ENCODE peak calls at places on chromosomes 12 and 14, in eight cellular contexts. C is left ventricle myocardium inferior; W is NCI-H510A treated with DMSO at 0.1 percent for 48 hours; G is cardiac muscle cell; D is SW 1271; P is stomach; Y is stimulated activated CD8-positive, alpha-beta memory T cell treated with anti-CD3 and anti-CD28 coated beads, Interleukin-15, amount 100 ng/mL, for 1 hour; E is osteoblast. T is an unnamed sample.

GRCh38 chr14:35556548-35556947 is 22.6 kb downstream of the INSM2 start:
- DNase-seq in C (no peak), W (no peak), G (no peak), D (no peak), P (no peak), Y (no peak), E (no peak), T (peak)

GRCh38 chr12:111396726-111397445 is 8.8 kb upstream of the SH2B3 start:
- DNase-seq in C (peak), W (peak), G (peak), D (peak), P (peak), Y (peak), E (peak), T (peak)

GRCh38 chr12:49762468-49762847 is 21.1 kb downstream of the TMBIM6 start:
- DNase-seq in C (no peak), W (no peak), G (no peak), D (no peak), P (no peak), Y (no peak), E (no peak), T (no peak)

GRCh38 chr12:117986705-117987469 is 18.1 kb upstream of the KSR2 start:
- DNase-seq in C (no peak), W (no peak), G (no peak), D (peak), P (no peak), Y (no peak), E (peak), T (no peak)

GRCh38 chr12:41013921-41014642 is 174.0 kb upstream of the PDZRN4 start:
- DNase-seq in C (no peak), W (no peak), G (peak), D (no peak), P (no peak), Y (no peak), E (no peak), T (no peak)

GRCh38 chr12:57210461-57210860 is 6.1 kb upstream of the NXPH4 start:
- DNase-seq in C (no peak), W (no peak), G (no peak), D (no peak), P (no peak), Y (no peak), E (no peak), T (no peak)

GRCh38 chr12:29709641-29710040 is 74.1 kb downstream of the TMTC1 start:
- DNase-seq in C (no peak), W (no peak), G (no peak), D (no peak), P (no peak), Y (no peak), E (no peak), T (no peak)

GRCh38 chr12:75658826-75659823 is 147.7 kb upstream of the KRR1 start:
- DNase-seq in C (no peak), W (no peak), G (peak), D (peak), P (no peak), Y (no peak), E (peak), T (no peak)

GRCh38 chr12:124543052-124543590 is 24.3 kb downstream of the NCOR2 start:
- DNase-seq in C (no peak), W (peak), G (peak), D (peak), P (no peak), Y (no peak), E (peak), T (peak)

GRCh38 chr12:138898-139534 is 72.4 kb downstream of the IQSEC3 start:
- DNase-seq in C (peak), W (no peak), G (peak), D (no peak), P (no peak), Y (no peak), E (no peak), T (no peak)

GRCh38 chr12:47020211-47020821 is 59.1 kb upstream of the PCED1B start:
- DNase-seq in C (no peak), W (no peak), G (no peak), D (no peak), P (no peak), Y (no peak), E (no peak), T (no peak)

GRCh38 chr12:8950702-8951478 is 1.4 kb upstream of the M6PR start:
- DNase-seq in C (no peak), W (no peak), G (no peak), D (no peak), P (no peak), Y (no peak), E (no peak), T (no peak)

GRCh38 chr12:5201554-5202243 is 158.0 kb downstream of the KCNA5 start:
- DNase-seq in C (peak), W (peak), G (no peak), D (peak), P (no peak), Y (no peak), E (no peak), T (peak)

GRCh38 chr12:109818900-109819500 is 14.2 kb downstream of the TRPV4 start:
- DNase-seq in C (no peak), W (no peak), G (peak), D (peak), P (no peak), Y (no peak), E (peak), T (no peak)

GRCh38 chr12:47277972-47278448 is 198.3 kb upstream of the AMIGO2 start:
- DNase-seq in C (no peak), W (no peak), G (peak), D (peak), P (no peak), Y (no peak), E (peak), T (no peak)

GRCh38 chr14:66008631-66009030 is 477.5 kb upstream of the CCDC196 start:
- DNase-seq in C (no peak), W (no peak), G (no peak), D (no peak), P (no peak), Y (no peak), E (no peak), T (no peak)

GRCh38 chr14:93543766-93544165 is 113.0 kb downstream of the UNC79 start:
- DNase-seq in C (no peak), W (no peak), G (peak), D (peak), P (no peak), Y (no peak), E (no peak), T (peak)

GRCh38 chr12:53424626-53425514 is 1.2 kb downstream of the AMHR2 start:
- DNase-seq in C (no peak), W (no peak), G (peak), D (no peak), P (no peak), Y (no peak), E (no peak), T (peak)

GRCh38 chr14:95387826-95388445 is 68.2 kb upstream of the CLMN start:
- DNase-seq in C (no peak), W (no peak), G (no peak), D (no peak), P (no peak), Y (no peak), E (no peak), T (peak)

GRCh38 chr14:27553820-27554219 is 956.0 kb upstream of the NOVA1 start:
- DNase-seq in C (no peak), W (no peak), G (peak), D (peak), P (no peak), Y (no peak), E (no peak), T (no peak)

GRCh38 chr12:113875681-113876080 is 90.4 kb downstream of the RBM19 start:
- DNase-seq in C (no peak), W (peak), G (peak), D (no peak), P (no peak), Y (no peak), E (peak), T (no peak)

GRCh38 chr14:92481386-92481785 is 32.2 kb upstream of the RIN3 start:
- DNase-seq in C (no peak), W (no peak), G (peak), D (no peak), P (no peak), Y (no peak), E (peak), T (no peak)

GRCh38 chr12:93783827-93784226 is 106.7 kb downstream of the CRADD start:
- DNase-seq in C (no peak), W (no peak), G (no peak), D (no peak), P (no peak), Y (no peak), E (no peak), T (peak)